ENCODE peak calls at places on chromosomes 13 and 19, in six cellular contexts. C is HepG2, X is H1, W is HCT116, O is NT2/D1, I is SK-N-SH. N is an unnamed sample.

GRCh38 chr19:1252818-1253513 is 4.6 kb downstream of the MIDN start:
- DNase-seq in O (no peak), I (peak), X (no peak), W (no peak), C (peak), N (no peak)

GRCh38 chr13:66264976-66265375 is 965.2 kb downstream of the PCDH9 start:
- DNase-seq in X (no peak), W (no peak), O (no peak), I (no peak), C (no peak), N (no peak)

GRCh38 chr13:78192721-78193120 is 274.1 kb upstream of the EDNRB start:
- DNase-seq in O (no peak), X (no peak), W (no peak), I (no peak), C (no peak), N (no peak)

GRCh38 chr13:59950201-59950730 is 213.5 kb downstream of the DIAPH3 start:
- DNase-seq in I (no peak), O (no peak), W (no peak), X (no peak), C (no peak), N (no peak)

GRCh38 chr13:23175920-23176319 is 4.9 kb upstream of the SGCG start:
- DNase-seq in I (no peak), W (peak), C (no peak), X (no peak), O (no peak), N (no peak)

GRCh38 chr13:22278336-22278929 is 607.6 kb downstream of the FGF9 start:
- DNase-seq in X (peak), C (peak), W (peak), I (peak), O (peak), N (no peak)

GRCh38 chr13:74251778-74252519 is 117.7 kb upstream of the KLF12 start:
- DNase-seq in X (no peak), I (no peak), C (no peak), O (no peak), W (no peak), N (no peak)

GRCh38 chr13:42011601-42012401 is 36.6 kb upstream of the DGKH start:
- DNase-seq in W (no peak), O (no peak), C (no peak), I (no peak), X (no peak), N (peak)

GRCh38 chr13:48072787-48073186 is 22.1 kb downstream of the MED4 start:
- DNase-seq in C (no peak), W (no peak), O (no peak), I (no peak), X (no peak), N (no peak)

GRCh38 chr19:2811221-2811722 is 8.4 kb upstream of the ZNF554 start:
- DNase-seq in O (no peak), C (peak), W (no peak), I (peak), X (no peak), N (no peak)

GRCh38 chr19:6813659-6814058 is 41.2 kb downstream of the VAV1 start:
- DNase-seq in I (no peak), C (no peak), O (no peak), X (no peak), W (no peak), N (no peak)

GRCh38 chr19:41893899-41894298 is 10.9 kb downstream of the ARHGEF1 start:
- DNase-seq in W (no peak), X (no peak), C (peak), O (no peak), I (no peak), N (no peak)

GRCh38 chr19:3780786-3781304 is 5.3 kb downstream of the MATK start:
- DNase-seq in O (no peak), C (no peak), X (no peak), W (no peak), I (no peak), N (no peak)

GRCh38 chr13:27953671-27954405 is 15.3 kb downstream of the CDX2 start:
- DNase-seq in I (peak), W (peak), O (no peak), C (peak), X (no peak), N (peak)

GRCh38 chr13:31912641-31913401 is 118.8 kb upstream of the FRY start:
- DNase-seq in X (no peak), W (no peak), O (no peak), I (peak), C (no peak), N (no peak)

GRCh38 chr19:6018786-6019185 is 40.8 kb upstream of the RANBP3 start:
- DNase-seq in C (no peak), W (no peak), X (peak), O (no peak), I (peak), N (peak)

GRCh38 chr19:33552191-33552927 is 30.8 kb upstream of the PEPD start:
- DNase-seq in I (no peak), X (no peak), C (no peak), O (no peak), W (no peak), N (no peak)

GRCh38 chr19:18122424-18122823 is 24.8 kb downstream of the MAST3 start:
- DNase-seq in W (no peak), C (no peak), X (no peak), I (no peak), O (no peak), N (no peak)

GRCh38 chr13:113628291-113629270 is 29.4 kb downstream of the ATP4B start:
- DNase-seq in I (no peak), W (no peak), C (no peak), O (no peak), X (no peak), N (no peak)

GRCh38 chr13:36130542-36131214 is 504 bp downstream of the DCLK1 start:
- DNase-seq in W (no peak), X (no peak), C (no peak), I (peak), O (no peak), N (no peak)

GRCh38 chr19:11814707-11815050 is 606 bp downstream of the ZNF440 start:
- DNase-seq in C (no peak), X (no peak), W (no peak), O (no peak), I (no peak), N (no peak)

GRCh38 chr13:103140001-103140671 is 73.9 kb upstream of the SLC10A2 start:
- DNase-seq in X (no peak), O (peak), C (peak), I (peak), W (peak), N (peak)

GRCh38 chr13:62781866-62782265 is 1366.2 kb upstream of the PCDH20 start:
- DNase-seq in I (no peak), O (no peak), X (no peak), C (no peak), W (no peak), N (no peak)

GRCh38 chr19:15935167-15935702 is 906 bp upstream of the CYP4F11 start:
- DNase-seq in C (peak), W (peak), O (no peak), I (no peak), X (no peak), N (no peak)
- TF ChIP-seq YY1 in C (no peak), W (no peak), O (no peak), I (no peak), X (no peak), N (no peak)

GRCh38 chr13:80131204-80131603 is 209.7 kb downstream of the SPRY2 start:
- DNase-seq in O (no peak), W (no peak), I (peak), C (no peak), X (no peak), N (no peak)
- TF ChIP-seq YY1 in O (no peak), W (no peak), I (no peak), C (no peak), X (no peak), N (no peak)

GRCh38 chr13:29546662-29547061 is 48.8 kb downstream of the SLC7A1 start:
- DNase-seq in C (no peak), O (no peak), I (no peak), X (no peak), W (no peak), N (no peak)
- TF ChIP-seq YY1 in C (no peak), O (no peak), I (no peak), X (no peak), W (no peak), N (no peak)

DNA sequence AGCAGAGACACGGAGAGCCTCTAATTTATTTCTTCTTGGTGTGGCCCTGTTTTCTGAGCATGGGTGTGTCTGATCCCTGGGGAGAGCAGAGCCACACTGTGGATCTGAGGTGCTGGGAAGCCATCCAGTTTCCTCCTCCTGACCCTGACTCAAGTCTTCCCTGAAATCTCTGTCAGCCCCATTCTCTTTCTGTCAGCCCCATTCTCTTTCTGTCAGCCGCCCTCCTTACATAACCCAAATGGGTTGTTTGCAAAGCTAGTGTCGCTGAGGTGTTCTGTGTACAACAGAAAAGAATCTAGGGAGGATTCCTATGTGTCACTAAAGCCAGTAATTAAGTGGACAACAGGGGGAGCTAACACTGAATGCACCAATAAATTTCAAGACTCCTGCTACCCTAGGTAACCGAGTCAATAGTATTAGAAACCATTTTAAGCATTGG is 50.2 kb downstream of the LRCH1 start:
- DNase-seq in W (no peak), C (peak), O (no peak), X (no peak), I (no peak), N (peak)
- TF ChIP-seq YY1 in W (no peak), C (no peak), O (no peak), X (no peak), I (no peak), N (no peak)

DNA sequence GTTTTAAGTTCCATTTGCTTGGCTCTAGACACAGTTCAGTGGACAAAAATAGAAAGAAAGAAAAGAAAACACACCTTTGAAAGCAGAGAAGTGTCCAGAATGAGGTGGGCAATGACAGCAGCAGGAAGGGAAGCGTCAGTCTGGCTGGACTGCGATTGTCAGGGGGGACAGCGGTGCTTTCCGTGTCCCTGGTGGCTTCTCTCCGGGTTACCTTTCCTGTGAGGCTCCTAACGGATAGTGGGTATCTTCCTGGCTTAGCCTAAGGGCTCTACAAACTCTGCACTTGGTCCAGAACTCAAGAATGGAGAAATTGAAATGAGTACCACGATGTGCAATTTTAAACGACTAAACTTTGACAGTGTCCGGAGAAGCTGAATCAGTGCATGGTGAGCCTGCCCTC is 91.8 kb downstream of the TEX29 start:
- DNase-seq in W (no peak), C (no peak), X (no peak), I (no peak), O (no peak), N (no peak)
- TF ChIP-seq YY1 in W (no peak), C (no peak), X (no peak), I (no peak), O (no peak), N (no peak)

DNA sequence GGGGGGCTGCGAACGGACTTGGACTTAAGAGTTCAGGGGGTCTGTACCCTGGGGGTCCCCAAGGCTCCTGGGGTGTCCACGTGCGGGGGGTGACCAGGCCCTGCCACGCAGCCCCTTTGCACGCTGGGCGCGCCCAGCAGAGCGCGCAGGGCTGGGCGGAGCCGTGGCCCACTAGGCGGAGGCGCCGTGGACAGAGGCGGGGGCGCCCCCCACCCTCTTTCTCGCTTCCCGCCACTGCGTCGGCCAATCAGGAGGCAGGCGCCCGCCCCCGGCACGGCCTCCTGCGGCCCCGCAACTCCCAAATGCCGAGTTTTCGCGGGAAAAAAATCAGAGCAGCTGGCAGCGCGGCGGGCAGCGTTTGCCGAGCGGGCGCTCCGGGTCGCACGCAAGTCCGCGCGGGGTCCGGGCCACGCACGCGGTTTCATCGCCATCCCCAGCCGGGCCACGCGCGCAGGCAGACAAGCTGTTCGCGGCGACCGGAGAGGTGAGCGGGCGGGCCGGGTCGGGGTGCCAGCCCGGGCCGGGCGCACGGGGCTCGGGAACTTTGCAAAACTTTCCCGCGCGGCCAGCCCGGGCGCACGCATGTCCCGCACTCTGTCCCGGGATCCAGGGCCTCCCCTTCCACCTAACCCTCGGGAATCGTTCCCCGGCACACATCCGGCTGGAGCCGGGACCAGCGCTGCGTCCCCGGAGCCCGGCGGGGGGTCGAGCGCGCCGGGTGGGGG is at the start of gene UHRF1:
- DNase-seq in C (peak), O (no peak), W (no peak), X (no peak), I (peak), N (peak)
- TF ChIP-seq YY1 in C (no peak), O (no peak), W (no peak), X (no peak), I (no peak), N (no peak)

GRCh38 chr13:85833938-85834337 is 34.7 kb upstream of the SLITRK6 start:
- DNase-seq in X (no peak), W (no peak), C (no peak), I (no peak), O (no peak), N (no peak)

GRCh38 chr13:85825454-85825853 is 26.2 kb upstream of the SLITRK6 start:
- DNase-seq in X (no peak), O (no peak), C (no peak), I (no peak), W (no peak), N (no peak)

GRCh38 chr13:85828094-85828684 is 29.0 kb upstream of the SLITRK6 start:
- DNase-seq in X (no peak), I (peak), O (no peak), W (peak), C (peak), N (peak)
- TF ChIP-seq YY1 in X (no peak), I (no peak), O (no peak), W (no peak), C (no peak), N (no peak)

N was measured in K562.